ENCODE peak calls at places on chromosomes 4 and X, in five cellular contexts. W is neural progenitor cell, V is GM12878, Q is MM.1S, F is endothelial cell of umbilical vein. O is an unnamed sample. For H3K4me1, the result is how much of the 10 kb centered on the place peaks cover.

GRCh38 chrX:45479835-45480422 is 279.3 kb upstream of the DIPK2B start:
- DNase-seq in W (no peak), V (no peak), Q (no peak), F (peak), O (no peak)

GRCh38 chr4:41076481-41076880 is 137.9 kb downstream of the APBB2 start:
- DNase-seq in W (no peak), V (no peak), Q (no peak), F (no peak), O (no peak)

GRCh38 chrX:118823263-118824172 is at the start of gene ZCCHC12:
- DNase-seq in W (peak), V (no peak), Q (peak), F (peak), O (peak)

GRCh38 chr4:113961322-113961698 is 18.1 kb downstream of the ARSJ start:
- DNase-seq in W (no peak), V (no peak), Q (no peak), F (no peak), O (no peak)

GRCh38 chrX:122363112-122363511 is 821.0 kb upstream of the GRIA3 start:
- DNase-seq in W (no peak), V (no peak), Q (no peak), F (no peak), O (no peak)

GRCh38 chr4:834368-835147 is 8.6 kb upstream of the CPLX1 start:
- DNase-seq in W (no peak), V (no peak), Q (no peak), F (no peak), O (no peak)

GRCh38 chrX:21943460-21944135 is 3.1 kb downstream of the SMS start:
- DNase-seq in W (no peak), V (no peak), Q (no peak), F (peak), O (peak)

GRCh38 chr4:76377922-76378321 is 43.0 kb downstream of the CCDC158 start:
- DNase-seq in W (peak), V (no peak), Q (peak), F (peak), O (peak)

GRCh38 chr4:183905081-183905592 is at the start of gene STOX2:
- DNase-seq in W (peak), V (no peak), Q (no peak), F (peak), O (peak)

GRCh38 chrX:145881175-145881867 is 63.7 kb downstream of the SLITRK2 start:
- DNase-seq in W (no peak), V (no peak), Q (no peak), F (no peak), O (no peak)

GRCh38 chr4:1779588-1780382 is 13.3 kb upstream of the FGFR3 start:
- DNase-seq in W (no peak), V (no peak), Q (no peak), F (no peak), O (no peak)

GRCh38 chrX:47662144-47662657 is 3.2 kb upstream of the UXT start:
- DNase-seq in W (no peak), V (no peak), Q (no peak), F (no peak), O (peak)

GRCh38 chrX:34942496-34942895 is at the start of gene FAM47B:
- DNase-seq in W (no peak), V (no peak), Q (no peak), F (no peak), O (no peak)

DNA sequence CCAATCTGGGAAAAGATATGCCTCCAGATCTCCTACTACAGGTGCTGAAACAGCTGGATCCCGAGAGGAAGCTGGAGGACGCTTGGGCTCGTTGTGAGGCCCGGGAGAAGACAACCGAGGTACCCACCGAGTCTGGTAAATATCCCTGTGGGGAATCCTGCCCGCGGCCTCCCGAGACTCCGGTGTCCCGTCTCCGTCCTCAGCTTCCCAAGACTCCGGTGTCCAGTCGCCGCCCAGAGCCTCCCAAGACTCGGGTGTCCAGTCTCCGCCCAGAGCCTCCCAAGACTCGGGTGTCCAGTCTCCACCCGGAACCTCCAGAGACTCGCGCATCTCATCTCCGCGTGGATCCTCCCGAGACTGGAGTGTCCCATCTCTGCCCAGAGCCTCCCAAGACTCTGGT is 639 bp downstream of the FAM47B start:
- DNase-seq in W (no peak), V (no peak), Q (no peak), F (no peak), O (no peak)
- TF ChIP-seq EZH2 in W (no peak), V (no peak), Q (no peak), F (no peak), O (no peak)

GRCh38 chr4:87030124-87030523 is 95.3 kb downstream of the AFF1 start:
- DNase-seq in W (no peak), V (no peak), Q (no peak), F (no peak), O (no peak)
- H3K4me1 ChIP-seq in W (half or more), V (half or more), Q (under half), F (half or more), O (half or more)

GRCh38 chr4:99038213-99038612 is 42.7 kb downstream of the METAP1 start:
- DNase-seq in W (no peak), V (no peak), Q (no peak), F (no peak), O (no peak)
- TF ChIP-seq EZH2 in W (no peak), V (no peak), Q (no peak), F (no peak), O (no peak)

GRCh38 chr4:80008351-80008750 is 64.7 kb downstream of the ANTXR2 start:
- DNase-seq in W (no peak), V (no peak), Q (no peak), F (no peak), O (no peak)

GRCh38 chr4:80006935-80007744 is 65.9 kb downstream of the ANTXR2 start:
- DNase-seq in W (no peak), V (no peak), Q (peak), F (peak), O (peak)

GRCh38 chr4:80008971-80009370 is 64.1 kb downstream of the ANTXR2 start:
- DNase-seq in W (no peak), V (no peak), Q (no peak), F (no peak), O (no peak)

GRCh38 chr4:80005863-80006262 is 67.2 kb downstream of the ANTXR2 start:
- DNase-seq in W (no peak), V (no peak), Q (no peak), F (peak), O (no peak)

DNA sequence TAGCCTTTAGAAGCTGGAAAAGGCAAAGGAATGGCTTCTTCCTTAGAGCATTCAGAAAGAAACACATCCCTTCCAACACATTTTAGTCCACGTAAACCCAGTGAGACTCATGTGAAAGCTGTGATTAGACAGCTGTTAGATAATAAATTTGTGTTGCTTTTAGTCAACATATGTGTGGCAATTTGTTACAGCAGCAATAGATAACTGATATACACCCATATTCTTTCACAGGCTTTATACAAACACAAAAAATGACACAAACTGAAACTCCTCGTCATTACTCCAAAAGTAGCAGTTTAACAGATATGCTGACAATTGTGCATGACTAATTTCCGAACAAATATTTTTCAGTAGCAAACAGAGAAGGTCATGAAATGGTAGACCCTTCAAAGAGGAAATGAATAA is 65.3 kb downstream of the ANTXR2 start:
- DNase-seq in W (no peak), V (peak), Q (no peak), F (peak), O (peak)
- H3K4me1 ChIP-seq in W (under half), V (under half), Q (under half), F (half or more), O (under half)

DNA sequence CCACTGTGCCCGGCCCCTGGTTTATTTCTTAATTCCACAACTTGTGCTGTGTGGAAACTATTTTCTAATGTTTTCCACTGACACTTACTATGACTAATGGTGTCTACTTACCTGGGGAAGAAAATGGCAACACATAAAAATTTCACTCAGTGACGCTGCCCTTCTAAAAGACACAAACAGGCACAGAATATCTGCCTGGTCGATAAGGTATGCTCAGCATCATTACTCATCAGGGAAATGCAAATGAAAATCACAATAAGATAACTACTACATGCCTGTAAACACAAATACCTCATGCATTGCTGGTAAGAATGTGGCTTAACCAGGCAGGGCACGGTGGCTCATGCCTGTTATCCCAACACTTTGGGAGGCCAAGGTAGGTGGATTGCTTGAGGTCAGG is 61.6 kb downstream of the UBE2K start:
- DNase-seq in W (no peak), V (no peak), Q (no peak), F (no peak), O (no peak)
- TF ChIP-seq EZH2 in W (no peak), V (no peak), Q (no peak), F (no peak), O (no peak)

DNA sequence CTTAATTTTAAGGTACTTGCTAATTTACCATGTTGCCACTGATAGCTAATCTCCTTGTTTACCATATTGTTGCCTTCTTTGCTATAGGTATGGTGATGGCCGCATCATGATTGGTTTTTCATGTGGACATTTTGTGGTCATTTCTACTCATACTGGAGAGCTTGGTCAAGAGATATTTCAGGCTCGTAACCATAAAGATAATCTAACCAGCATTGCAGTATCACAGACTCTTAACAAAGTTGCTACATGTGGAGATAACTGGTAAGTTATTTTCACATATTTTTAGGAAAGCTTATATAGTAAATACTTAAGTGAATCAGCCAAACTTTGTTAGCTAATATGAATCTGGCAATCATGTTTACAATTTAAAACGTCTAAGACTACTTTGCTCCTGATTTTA is 23.1 kb downstream of the WDR19 start:
- DNase-seq in W (no peak), V (no peak), Q (no peak), F (no peak), O (no peak)
- H3K4me1 ChIP-seq in W (under half), V (under half), Q (under half), F (under half), O (under half)

GRCh38 chr4:4385729-4386295 is 1.1 kb upstream of the NSG1 start:
- DNase-seq in W (no peak), V (no peak), Q (no peak), F (no peak), O (no peak)
- TF ChIP-seq EZH2 in W (peak), V (no peak), Q (no peak), F (no peak), O (no peak)

DNA sequence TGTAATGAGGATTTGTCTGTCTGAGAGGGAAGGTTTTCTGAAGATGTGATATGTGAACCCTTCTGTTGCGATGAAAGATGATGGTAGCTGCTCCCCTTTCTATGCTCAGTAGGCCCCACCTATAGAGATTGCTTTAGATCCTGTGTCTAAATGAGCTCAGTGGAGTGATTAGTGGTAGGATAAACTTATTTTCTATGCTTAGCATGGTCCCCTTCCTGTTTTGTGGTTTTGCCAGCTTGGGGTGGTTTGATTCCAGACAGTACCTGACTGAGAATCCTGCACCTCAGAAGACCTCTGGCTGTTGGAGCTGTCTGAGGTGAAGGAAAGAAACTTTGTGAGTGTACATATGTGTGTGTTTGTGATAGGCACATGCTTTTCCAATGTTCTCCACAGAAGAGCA is 17.7 kb downstream of the MSN start:
- DNase-seq in W (no peak), V (no peak), Q (no peak), F (no peak), O (no peak)
- H3K4me1 ChIP-seq in W (under half), V (under half), Q (half or more), F (half or more), O (under half)

O was measured in A673.